ENCODE peak calls at places on chromosomes 11 and 22, in four cellular contexts. Z is nephron progenitor cell, Q is lower lobe of right lung, F is activated B cell treated with CpG ODN at 0.5 μM for 24 hours. M is an unnamed sample.

GRCh38 chr11:130389315-130389935 is 39.0 kb downstream of the ADAMTS8 start:
- DNase-seq in Z (no peak), Q (no peak), F (no peak), M (no peak)

GRCh38 chr22:47357493-47357892 is 595.0 kb downstream of the TBC1D22A start:
- DNase-seq in Z (no peak), Q (no peak), F (no peak), M (no peak)

GRCh38 chr11:12103411-12104225 is 6.8 kb upstream of the MICAL2 start:
- DNase-seq in Z (no peak), Q (no peak), F (no peak), M (no peak)

GRCh38 chr11:68386331-68386978 is 74.1 kb downstream of the LRP5 start:
- DNase-seq in Z (no peak), Q (no peak), F (no peak), M (no peak)

GRCh38 chr11:68002943-68003845 is 703 bp downstream of the UNC93B1 start:
- DNase-seq in Z (peak; percentile 55), Q (peak; percentile 85), F (peak; percentile 68), M (peak; percentile 46)

GRCh38 chr11:86990079-86990478 is 34.9 kb upstream of the FZD4 start:
- DNase-seq in Z (no peak), Q (no peak), F (no peak), M (no peak)

GRCh38 chr11:86671386-86672006 is 920 bp downstream of the ME3 start:
- DNase-seq in Z (peak; percentile 51), Q (peak; percentile 74), F (no peak), M (no peak)

GRCh38 chr11:43376594-43376993 is 17.9 kb downstream of the TTC17 start:
- DNase-seq in Z (no peak), Q (no peak), F (no peak), M (no peak)

GRCh38 chr22:49489821-49490220 is 337.9 kb downstream of the BRD1 start:
- DNase-seq in Z (no peak), Q (no peak), F (no peak), M (peak; percentile 34)

GRCh38 chr11:47641585-47642098 is 717 bp downstream of the MTCH2 start:
- DNase-seq in Z (no peak), Q (no peak), F (no peak), M (no peak)

GRCh38 chr22:47370448-47371262 is 608.2 kb downstream of the TBC1D22A start:
- DNase-seq in Z (no peak), Q (peak; percentile 13), F (no peak), M (no peak)

GRCh38 chr11:122197055-122197987 is 81.3 kb upstream of the BLID start:
- DNase-seq in Z (no peak), Q (no peak), F (no peak), M (no peak)

GRCh38 chr11:36073411-36074203 is 129.7 kb downstream of the LDLRAD3 start:
- DNase-seq in Z (no peak), Q (no peak), F (no peak), M (no peak)

GRCh38 chr11:93738647-93739081 is 2.6 kb downstream of the TAF1D start:
- DNase-seq in Z (no peak), Q (no peak), F (no peak), M (no peak)

GRCh38 chr22:27989758-27990450 is 70.8 kb upstream of the PITPNB start:
- DNase-seq in Z (no peak), Q (peak; percentile 37), F (no peak), M (no peak)

GRCh38 chr11:33291004-33291777 is 34.0 kb downstream of the HIPK3 start:
- DNase-seq in Z (no peak), Q (no peak), F (no peak), M (no peak)

GRCh38 chr22:32076726-32077550 is 33.9 kb downstream of the SLC5A1 start:
- DNase-seq in Z (no peak), Q (no peak), F (no peak), M (no peak)

GRCh38 chr11:46659908-46660307 is 40.5 kb downstream of the ARHGAP1 start:
- DNase-seq in Z (no peak), Q (no peak), F (no peak), M (no peak)

GRCh38 chr11:62806611-62807121 is 1.4 kb upstream of the NXF1 start:
- DNase-seq in Z (no peak), Q (peak; percentile 57), F (no peak), M (peak; percentile 93)

GRCh38 chr11:46380340-46381045 is 976 bp upstream of the MDK start:
- DNase-seq in Z (peak; percentile 80), Q (peak; percentile 86), F (no peak), M (peak; percentile 66)

GRCh38 chr11:3341298-3341697 is 37.6 kb downstream of the ZNF195 start:
- DNase-seq in Z (peak; percentile 68), Q (peak; percentile 67), F (no peak), M (no peak)

GRCh38 chr11:75440960-75441803 is 8.2 kb upstream of the KLHL35 start:
- DNase-seq in Z (no peak), Q (no peak), F (no peak), M (no peak)

GRCh38 chr11:78961938-78962701 is 387.5 kb upstream of the NARS2 start:
- DNase-seq in Z (peak; percentile 82), Q (no peak), F (no peak), M (no peak)

GRCh38 chr11:119831011-119831410 is 102.0 kb upstream of the NECTIN1 start:
- DNase-seq in Z (no peak), Q (no peak), F (no peak), M (no peak)

GRCh38 chr11:13045734-13046133 is 36.6 kb downstream of the RASSF10 start:
- DNase-seq in Z (no peak), Q (no peak), F (no peak), M (no peak)

DNA sequence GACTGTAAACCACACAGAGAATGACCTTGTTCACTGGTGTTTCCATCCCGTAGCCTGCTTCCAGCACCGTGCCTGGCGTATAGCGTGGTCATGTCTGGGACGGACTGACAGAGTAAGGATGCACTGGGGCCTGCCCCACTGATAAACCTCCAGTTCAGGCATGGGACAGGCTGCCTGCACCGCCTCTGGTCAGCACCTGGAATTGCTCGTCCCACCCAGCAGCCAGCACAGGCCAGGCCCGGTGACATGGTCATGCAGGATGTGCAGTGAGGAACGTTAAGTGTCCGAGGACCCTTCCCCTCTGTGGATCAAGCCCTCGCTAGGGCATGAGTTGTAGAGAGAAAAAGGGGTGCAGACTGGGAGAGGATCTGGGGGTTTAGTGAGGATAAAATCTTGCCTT is 44.8 kb downstream of the LMO1 start:
- DNase-seq in Z (no peak), Q (no peak), F (no peak), M (no peak)
- TF ChIP-seq CTCF in Z (no peak), Q (no peak), F (no peak), M (no peak)

GRCh38 chr22:25081409-25081824 is 118.2 kb upstream of the CRYBB3 start:
- DNase-seq in Z (peak; percentile 30), Q (no peak), F (no peak), M (no peak)
- TF ChIP-seq CTCF in Z (peak; percentile 48), Q (peak; percentile 63), F (no peak), M (no peak)

DNA sequence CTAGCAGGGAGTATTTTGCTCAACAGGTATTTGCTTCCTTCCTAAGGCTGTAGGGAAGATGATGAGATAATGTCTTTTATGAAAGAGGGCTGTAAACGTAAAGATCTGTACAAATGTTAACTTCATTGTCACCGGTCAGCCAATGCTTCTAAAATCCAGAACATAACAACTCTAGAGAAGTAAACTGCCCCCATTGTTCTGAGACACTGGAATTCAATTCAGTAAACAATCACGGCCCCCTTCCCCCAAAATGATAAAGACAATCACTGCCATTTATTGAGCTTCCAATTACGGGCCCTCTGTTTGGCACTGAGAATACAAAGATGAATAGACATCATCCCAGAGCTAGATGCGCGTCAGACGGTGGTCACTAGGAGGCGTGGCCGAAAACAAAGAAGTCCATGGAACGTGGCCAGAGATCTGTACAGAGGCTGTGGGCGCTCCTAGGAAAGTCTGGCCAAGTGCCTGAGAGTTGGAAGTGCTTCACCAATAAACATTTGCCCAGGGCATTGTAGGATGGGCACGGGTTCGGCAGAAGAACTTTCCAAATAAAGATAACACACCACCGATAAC is 576 bp downstream of the TMEM258 start:
- DNase-seq in Z (peak; percentile 65), Q (peak; percentile 68), F (no peak), M (peak; percentile 78)
- TF ChIP-seq CTCF in Z (no peak), Q (no peak), F (no peak), M (no peak)

DNA sequence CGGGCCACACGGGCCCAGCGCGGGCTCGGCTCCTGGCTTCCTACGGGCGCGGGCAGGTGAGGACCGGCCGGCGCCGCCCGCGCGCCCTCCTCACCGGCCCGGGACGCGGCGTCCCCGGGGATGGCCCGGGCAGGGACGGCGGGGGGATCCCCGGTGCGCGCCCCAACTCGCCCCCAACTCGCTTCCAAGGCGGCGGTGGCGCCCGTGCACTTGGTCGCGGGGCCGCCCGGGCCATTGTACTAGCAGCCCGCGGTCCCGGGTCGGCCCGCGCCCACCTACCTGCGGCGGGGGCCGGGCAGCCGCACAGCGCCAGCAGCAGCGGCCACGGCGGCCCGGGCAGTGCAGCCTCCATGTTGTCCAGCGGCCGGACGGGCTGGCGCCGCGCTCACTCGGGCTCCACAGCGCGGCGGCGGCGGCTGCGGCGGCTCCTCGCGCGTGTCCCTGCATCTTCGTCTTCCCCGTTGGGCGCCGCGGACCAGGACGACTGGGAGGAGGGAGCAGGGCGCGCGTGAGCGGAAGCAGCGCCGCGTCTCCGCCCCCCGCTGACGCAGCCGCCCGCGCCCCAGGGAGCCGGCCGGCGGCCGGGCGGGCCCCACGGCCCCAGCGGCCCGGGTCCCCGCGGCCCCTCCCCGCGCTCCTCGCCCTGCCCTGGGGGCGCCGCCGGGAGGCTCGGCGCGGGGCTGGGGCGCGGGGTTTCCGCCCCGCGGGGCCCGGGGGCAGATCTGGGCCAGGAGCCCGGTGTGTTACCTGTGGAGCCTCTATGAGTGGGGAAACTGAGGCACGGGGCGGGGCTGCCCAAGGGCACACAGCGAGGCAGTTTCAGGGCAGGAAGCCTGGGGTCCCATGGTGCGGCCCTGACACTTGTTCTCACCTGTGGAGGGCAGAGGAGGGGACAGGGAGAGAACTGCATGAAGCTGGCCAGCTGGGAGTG is 159.3 kb upstream of the GRK3 start:
- DNase-seq in Z (peak; percentile 79), Q (peak; percentile 90), F (peak; percentile 73), M (peak; percentile 79)
- TF ChIP-seq CTCF in Z (no peak), Q (no peak), F (no peak), M (no peak)

GRCh38 chr11:18235935-18236334 is 667 bp downstream of the SAA4 start:
- DNase-seq in Z (no peak), Q (no peak), F (no peak), M (no peak)
- TF ChIP-seq CTCF in Z (no peak), Q (no peak), F (no peak), M (no peak)

DNA sequence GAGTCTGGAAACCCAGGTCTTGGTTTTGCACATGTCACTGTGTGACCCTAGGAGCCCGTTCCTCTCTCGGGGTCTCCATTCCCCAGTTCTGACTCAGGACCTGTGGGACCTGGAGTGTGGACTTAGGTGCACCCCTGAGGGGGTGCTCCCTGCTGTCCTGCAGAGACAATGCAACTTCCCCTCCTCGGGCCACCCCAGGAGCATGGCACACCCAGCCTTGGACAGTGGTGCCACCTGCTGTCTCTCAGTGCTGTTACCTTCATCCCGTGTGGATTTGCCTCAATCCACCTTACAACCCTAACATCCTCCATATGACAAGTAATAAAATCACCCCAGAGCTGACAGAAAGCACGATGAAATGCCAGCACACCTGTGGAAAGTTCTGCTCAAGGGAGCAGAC is 27.5 kb upstream of the CRYBB3 start:
- DNase-seq in Z (no peak), Q (no peak), F (no peak), M (no peak)
- TF ChIP-seq CTCF in Z (no peak), Q (peak; percentile 57), F (no peak), M (no peak)

DNA sequence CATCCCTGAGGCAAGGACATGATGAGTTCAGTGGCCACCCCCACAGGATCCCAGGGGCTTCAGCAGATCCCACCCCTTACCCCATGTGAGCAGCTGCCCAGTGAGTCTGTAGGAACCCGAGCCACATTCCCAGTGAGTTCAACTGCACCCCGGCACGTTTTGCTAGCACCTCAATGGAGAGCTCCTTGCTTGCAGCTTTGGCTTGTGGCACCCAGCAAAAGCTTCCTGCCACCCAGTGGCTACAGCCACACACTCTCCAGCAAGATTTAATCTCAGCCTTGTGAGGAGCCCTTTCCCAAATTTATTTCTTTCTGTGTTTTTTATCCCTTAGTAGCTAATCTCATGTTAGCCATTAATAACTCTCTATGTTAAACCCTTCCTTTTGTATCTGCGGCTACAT is 4.0 kb downstream of the SAA1 start:
- DNase-seq in Z (no peak), Q (no peak), F (no peak), M (no peak)
- TF ChIP-seq CTCF in Z (no peak), Q (no peak), F (no peak), M (no peak)